ENCODE peak calls at places on chromosome 2, in four cellular contexts. Y, I, M and T are unnamed samples.

GRCh38 chr2:238922435-238922834 is 74.5 kb downstream of the TWIST2 start:
- DNase-seq in I (no peak), M (no peak), Y (no peak), T (peak)

GRCh38 chr2:2527162-2527561 is 196.1 kb upstream of the MYT1L start:
- DNase-seq in I (no peak), M (no peak), Y (no peak), T (no peak)

GRCh38 chr2:168145011-168145410 is 102.4 kb downstream of the STK39 start:
- DNase-seq in M (no peak), I (no peak), Y (no peak), T (no peak)

GRCh38 chr2:176484838-176485237 is 215.6 kb downstream of the MTX2 start:
- DNase-seq in M (no peak), I (no peak), Y (no peak), T (no peak)

GRCh38 chr2:45119038-45119437 is 109.8 kb upstream of the SIX2 start:
- DNase-seq in M (no peak), I (no peak), Y (no peak), T (no peak)

GRCh38 chr2:232773815-232774214 is 2.5 kb downstream of the KCNJ13 start:
- DNase-seq in I (no peak), Y (no peak), M (no peak), T (no peak)

GRCh38 chr2:203650860-203651613 is 55.4 kb upstream of the CD28 start:
- DNase-seq in M (no peak), Y (no peak), I (no peak), T (no peak)

GRCh38 chr2:29033172-29033571 is 41.2 kb downstream of the PCARE start:
- DNase-seq in M (no peak), Y (no peak), I (no peak), T (no peak)

GRCh38 chr2:73018188-73018825 is 53.2 kb downstream of the SFXN5 start:
- DNase-seq in M (no peak), Y (no peak), I (no peak), T (no peak)

GRCh38 chr2:33178209-33178608 is 231.5 kb downstream of the LTBP1 start:
- DNase-seq in M (no peak), Y (no peak), I (no peak), T (no peak)

GRCh38 chr2:2662037-2662846 is 331.2 kb upstream of the MYT1L start:
- DNase-seq in I (no peak), M (no peak), Y (no peak), T (peak)

GRCh38 chr2:1653137-1653789 is 91.1 kb downstream of the PXDN start:
- DNase-seq in M (no peak), I (no peak), Y (no peak), T (peak)

GRCh38 chr2:103166406-103167324 is 404.8 kb downstream of the TMEM182 start:
- DNase-seq in M (no peak), Y (no peak), I (no peak), T (no peak)